ENCODE peak calls at places on chromosomes 5 and 9, in seven cellular contexts. V is NCI-H2081; D is fibroblast of villous mesenchyme; A is NCI-H345; E is left ventricle myocardium inferior; Q is stimulated activated CD4-positive, alpha-beta T cell treated with anti-CD3 and anti-CD28 coated beads, Interleukin-2, amount 100 ng/mL, for 48 hours; B is stimulated activated CD8-positive, alpha-beta memory T cell treated with anti-CD3 and anti-CD28 coated beads, Interleukin-4, amount 100 ng/mL, for 1 hour. T is an unnamed sample.

GRCh38 chr9:85960688-85961093 is 19.7 kb downstream of the NAA35 start:
- DNase-seq in E (no peak), D (peak), A (peak), B (no peak), Q (no peak), V (no peak), T (peak)

GRCh38 chr5:107853031-107853430 is 182.3 kb upstream of the EFNA5 start:
- DNase-seq in A (no peak), E (no peak), V (no peak), Q (no peak), B (no peak), D (no peak), T (no peak)

GRCh38 chr5:36769129-36769528 is 107.4 kb upstream of the NIPBL start:
- DNase-seq in D (no peak), E (no peak), Q (no peak), V (no peak), A (no peak), B (no peak), T (no peak)

GRCh38 chr5:5414999-5415398 is 7.5 kb upstream of the ICE1 start:
- DNase-seq in B (no peak), A (no peak), D (no peak), Q (no peak), V (no peak), E (no peak), T (no peak)

GRCh38 chr5:117657591-117657990 is 1083.0 kb upstream of the SEMA6A start:
- DNase-seq in B (no peak), A (peak), E (no peak), Q (no peak), D (no peak), V (peak), T (peak)

GRCh38 chr5:126965061-126965475 is 65.3 kb downstream of the MARCHF3 start:
- DNase-seq in A (no peak), B (no peak), Q (no peak), D (peak), V (no peak), E (no peak), T (peak)

GRCh38 chr9:92141144-92142129 is 26.2 kb upstream of the SPTLC1 start:
- DNase-seq in D (peak), V (peak), B (no peak), A (peak), E (no peak), Q (no peak), T (peak)

GRCh38 chr5:97644896-97645295 is 461.8 kb upstream of the RIOK2 start:
- DNase-seq in A (no peak), Q (no peak), D (no peak), V (no peak), B (no peak), E (no peak), T (no peak)

GRCh38 chr5:53503819-53504218 is 23.4 kb downstream of the FST start:
- DNase-seq in V (no peak), A (no peak), B (no peak), E (no peak), D (no peak), Q (no peak), T (no peak)

T was measured in NCI-H69.